ENCODE peak calls at places on chromosome 21, in ten cellular contexts. E is heart right ventricle, V is A549, S is mammary epithelial cell, H is lower leg skin, X is osteocyte, P is HFFc6, N is adrenal gland, C is nephron progenitor cell, A is Peyer's patch. F is an unnamed sample.

GRCh38 chr21:23245231-23245630 is 2247.0 kb downstream of the NCAM2 start:
- DNase-seq in C (no peak), P (no peak), A (no peak), S (no peak), E (no peak), X (no peak), H (no peak), V (no peak), N (no peak), F (no peak)

GRCh38 chr21:43988016-43988415 is 24.1 kb upstream of the TRAPPC10 start:
- DNase-seq in P (no peak), C (no peak), E (no peak), N (no peak), V (no peak), H (no peak), X (no peak), S (no peak), A (no peak), F (no peak)

GRCh38 chr21:17693801-17694200 is 81.1 kb upstream of the BTG3 start:
- DNase-seq in V (no peak), C (no peak), S (no peak), X (no peak), H (no peak), A (no peak), E (no peak), N (no peak), P (no peak), F (no peak)

GRCh38 chr21:46532080-46532479 is 72.8 kb downstream of the S100B start:
- DNase-seq in X (no peak), V (no peak), A (no peak), C (no peak), P (no peak), S (no peak), H (no peak), E (no peak), N (no peak), F (no peak)

GRCh38 chr21:33640697-33641338 is 723 bp downstream of the CRYZL1 start:
- DNase-seq in X (no peak), E (no peak), A (no peak), P (no peak), H (no peak), S (no peak), C (no peak), V (no peak), N (no peak), F (no peak)

GRCh38 chr21:20811702-20812101 is 186.5 kb upstream of the NCAM2 start:
- DNase-seq in H (no peak), C (no peak), S (no peak), X (no peak), N (no peak), P (no peak), V (no peak), E (no peak), A (no peak), F (no peak)

GRCh38 chr21:34706337-34706736 is 37.5 kb downstream of the CLIC6 start:
- DNase-seq in P (no peak), C (no peak), E (no peak), H (no peak), N (no peak), S (no peak), X (no peak), V (no peak), A (no peak), F (no peak)

GRCh38 chr21:27582246-27582945 is 615.5 kb upstream of the ADAMTS5 start:
- DNase-seq in C (no peak), N (no peak), X (no peak), E (no peak), P (no peak), H (no peak), A (no peak), S (peak; percentile 53), V (no peak), F (no peak)

GRCh38 chr21:44006656-44007055 is 5.5 kb upstream of the TRAPPC10 start:
- DNase-seq in S (no peak), C (no peak), E (no peak), H (no peak), N (no peak), V (no peak), A (peak; percentile 33), P (peak; percentile 49), X (no peak), F (no peak)

GRCh38 chr21:42574234-42575027 is 60.8 kb downstream of the SLC37A1 start:
- DNase-seq in A (peak; percentile 43), C (no peak), E (no peak), X (no peak), H (no peak), P (no peak), S (no peak), N (peak; percentile 7), V (no peak), F (no peak)
- TF ChIP-seq CTCF in A (no peak), C (peak; percentile 25), E (peak; percentile 21), X (no peak), H (no peak), P (peak; percentile 22), S (no peak), N (no peak), V (no peak), F (peak; percentile 47)

DNA sequence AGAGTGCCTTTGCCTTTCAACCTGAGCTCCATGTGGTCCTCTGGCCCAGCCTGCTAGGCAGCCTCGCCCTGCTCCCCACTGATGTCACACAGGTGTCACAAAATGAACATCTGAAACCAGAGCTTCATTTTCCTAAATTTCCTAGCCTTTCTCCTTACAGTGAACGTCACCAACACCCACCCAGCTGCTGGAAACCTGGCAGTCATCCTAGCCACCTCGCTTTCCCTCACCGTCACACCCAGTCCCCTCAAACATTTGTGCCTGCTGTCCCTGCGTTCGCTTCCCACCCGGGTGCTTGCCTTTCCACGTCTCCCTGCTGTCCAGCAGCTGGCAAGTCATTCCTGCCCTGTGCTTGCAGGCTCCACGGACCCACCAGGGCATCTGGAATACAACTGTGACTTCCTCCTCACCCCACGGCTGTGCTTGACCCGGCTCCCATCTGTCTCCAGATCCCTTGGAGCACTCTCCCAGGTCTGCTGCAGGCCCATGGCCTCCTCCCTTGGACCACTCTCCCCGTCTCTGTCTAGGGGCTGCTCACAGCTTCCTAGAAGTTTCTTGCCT is 23.5 kb downstream of the ADARB1 start:
- DNase-seq in V (no peak), S (no peak), P (no peak), A (no peak), H (no peak), E (no peak), N (no peak), C (no peak), X (no peak), F (no peak)
- TF ChIP-seq CTCF in V (no peak), S (no peak), P (no peak), A (no peak), H (no peak), E (no peak), N (no peak), C (no peak), X (no peak), F (no peak)

GRCh38 chr21:35980821-35981220 is 79.5 kb downstream of the SETD4 start:
- DNase-seq in N (no peak), C (no peak), H (no peak), P (no peak), V (no peak), S (no peak), A (no peak), X (no peak), E (no peak), F (no peak)

GRCh38 chr21:35976481-35976880 is 83.8 kb downstream of the SETD4 start:
- DNase-seq in H (no peak), N (no peak), S (no peak), V (no peak), X (no peak), P (no peak), E (no peak), C (no peak), A (no peak), F (no peak)

GRCh38 chr21:35974801-35975200 is 85.5 kb downstream of the SETD4 start:
- DNase-seq in V (no peak), H (no peak), P (no peak), N (no peak), A (no peak), C (no peak), E (no peak), X (no peak), S (no peak), F (no peak)

GRCh38 chr21:35981514-35982070 is 78.7 kb downstream of the SETD4 start:
- DNase-seq in A (no peak), P (no peak), E (no peak), H (no peak), X (no peak), N (no peak), C (no peak), S (peak; percentile 57), V (no peak), F (no peak)

DNA sequence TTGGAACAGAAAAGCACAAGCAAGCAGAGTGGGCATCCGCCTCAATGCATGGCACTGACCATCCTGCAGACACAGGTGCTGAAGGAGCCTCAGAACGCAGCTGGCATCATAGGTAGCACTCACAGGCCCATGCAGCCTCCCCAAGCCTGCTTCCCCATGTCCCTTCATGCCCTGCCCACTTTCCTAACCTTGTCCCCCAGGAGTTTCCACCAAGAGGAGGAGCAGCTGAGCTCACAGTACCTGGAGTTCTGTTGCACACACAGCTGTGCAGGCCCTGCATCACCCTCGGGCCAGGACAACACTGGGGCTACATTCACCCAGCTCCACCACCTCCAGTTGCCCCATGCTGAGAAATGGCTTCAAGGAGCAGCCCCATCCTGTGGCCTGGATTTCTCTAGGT is 83.4 kb downstream of the SETD4 start:
- DNase-seq in V (no peak), X (no peak), P (no peak), C (no peak), N (no peak), A (no peak), H (no peak), E (no peak), S (no peak), F (no peak)
- TF ChIP-seq CTCF in V (no peak), X (no peak), P (no peak), C (no peak), N (no peak), A (no peak), H (no peak), E (no peak), S (no peak), F (no peak)

GRCh38 chr21:45390831-45391742 is 13.9 kb upstream of the COL18A1 start:
- DNase-seq in S (no peak), X (no peak), E (no peak), H (no peak), V (no peak), N (peak; percentile 10), C (no peak), P (no peak), A (peak; percentile 18), F (no peak)

GRCh38 chr21:45388611-45389296 is 16.2 kb upstream of the COL18A1 start:
- DNase-seq in H (no peak), V (no peak), P (no peak), A (peak; percentile 7), X (no peak), S (no peak), E (no peak), N (peak; percentile 10), C (no peak), F (no peak)

GRCh38 chr21:45391743-45392079 is 13.3 kb upstream of the COL18A1 start:
- DNase-seq in X (no peak), N (no peak), H (no peak), C (no peak), P (no peak), V (no peak), A (no peak), S (no peak), E (no peak), F (no peak)

GRCh38 chr21:45392206-45392971 is 12.6 kb upstream of the COL18A1 start:
- DNase-seq in H (no peak), P (no peak), V (no peak), C (no peak), X (no peak), E (no peak), N (peak; percentile 12), A (peak; percentile 21), S (no peak), F (no peak)

GRCh38 chr21:45390121-45390751 is 14.7 kb upstream of the COL18A1 start:
- DNase-seq in P (no peak), E (no peak), C (no peak), V (no peak), S (no peak), N (peak; percentile 13), A (peak; percentile 34), H (no peak), X (no peak), F (no peak)
- TF ChIP-seq CTCF in P (no peak), E (no peak), C (no peak), V (no peak), S (no peak), N (no peak), A (no peak), H (no peak), X (no peak), F (no peak)